ENCODE peak calls at places on chromosome 10, in nine cellular contexts. One of them, this sample, is unnamed.

GRCh38 chr10:45514283-45515270 is 140.6 kb downstream of the ALOX5 start:
- DNase-seq in IMR-90: peak; percentile 43
- DNase-seq in CD8-positive, alpha-beta memory T cell: no peak
- DNase-seq in breast epithelium: no peak
- DNase-seq in ovary: no peak
- DNase-seq in HL-60: no peak
- DNase-seq in A549: no peak
- DNase-seq in fibroblast of lung: peak; percentile 6
- DNase-seq in CD8-positive, alpha-beta T cell: no peak
- DNase-seq in this sample: no peak

GRCh38 chr10:53314856-53315255 is 542.3 kb upstream of the MBL2 start:
- DNase-seq in IMR-90: peak; percentile 94
- DNase-seq in CD8-positive, alpha-beta memory T cell: no peak
- DNase-seq in breast epithelium: no peak
- DNase-seq in ovary: no peak
- DNase-seq in HL-60: no peak
- DNase-seq in A549: no peak
- DNase-seq in fibroblast of lung: peak; percentile 93
- DNase-seq in CD8-positive, alpha-beta T cell: no peak
- DNase-seq in this sample: no peak

GRCh38 chr10:89466599-89467035 is 52.2 kb downstream of the IFIT5 start:
- DNase-seq in IMR-90: peak; percentile 60
- DNase-seq in CD8-positive, alpha-beta memory T cell: no peak
- DNase-seq in breast epithelium: no peak
- DNase-seq in ovary: no peak
- DNase-seq in HL-60: no peak
- DNase-seq in A549: no peak
- DNase-seq in fibroblast of lung: peak; percentile 77
- DNase-seq in CD8-positive, alpha-beta T cell: no peak
- DNase-seq in this sample: no peak

GRCh38 chr10:86286591-86287421 is 79.8 kb downstream of the GRID1 start:
- DNase-seq in IMR-90: no peak
- DNase-seq in CD8-positive, alpha-beta memory T cell: no peak
- DNase-seq in breast epithelium: peak; percentile 7
- DNase-seq in ovary: no peak
- DNase-seq in HL-60: no peak
- DNase-seq in A549: no peak
- DNase-seq in fibroblast of lung: no peak
- DNase-seq in CD8-positive, alpha-beta T cell: peak; percentile 3
- DNase-seq in this sample: no peak

GRCh38 chr10:48506147-48506917 is 98.5 kb downstream of the ARHGAP22 start:
- DNase-seq in IMR-90: peak; percentile 56
- DNase-seq in CD8-positive, alpha-beta memory T cell: no peak
- DNase-seq in breast epithelium: no peak
- DNase-seq in ovary: peak; percentile 16
- DNase-seq in HL-60: no peak
- DNase-seq in A549: peak; percentile 32
- DNase-seq in fibroblast of lung: peak; percentile 54
- DNase-seq in CD8-positive, alpha-beta T cell: no peak
- DNase-seq in this sample: no peak

GRCh38 chr10:58152698-58153263 is 114.9 kb downstream of the IPMK start:
- DNase-seq in IMR-90: peak; percentile 53
- DNase-seq in CD8-positive, alpha-beta memory T cell: no peak
- DNase-seq in breast epithelium: no peak
- DNase-seq in ovary: peak; percentile 10
- DNase-seq in HL-60: no peak
- DNase-seq in A549: no peak
- DNase-seq in fibroblast of lung: peak; percentile 63
- DNase-seq in CD8-positive, alpha-beta T cell: peak; percentile 24
- DNase-seq in this sample: peak; percentile 43

GRCh38 chr10:132652936-132653590 is 115.5 kb downstream of the INPP5A start:
- DNase-seq in IMR-90: no peak
- DNase-seq in CD8-positive, alpha-beta memory T cell: no peak
- DNase-seq in breast epithelium: no peak
- DNase-seq in ovary: peak; percentile 26
- DNase-seq in HL-60: no peak
- DNase-seq in A549: no peak
- DNase-seq in fibroblast of lung: no peak
- DNase-seq in CD8-positive, alpha-beta T cell: no peak
- DNase-seq in this sample: no peak

GRCh38 chr10:88066876-88067275 is 203.5 kb downstream of the PTEN start:
- DNase-seq in IMR-90: no peak
- DNase-seq in CD8-positive, alpha-beta memory T cell: no peak
- DNase-seq in breast epithelium: no peak
- DNase-seq in ovary: no peak
- DNase-seq in HL-60: peak; percentile 74
- DNase-seq in A549: no peak
- DNase-seq in fibroblast of lung: no peak
- DNase-seq in CD8-positive, alpha-beta T cell: no peak
- DNase-seq in this sample: no peak

GRCh38 chr10:106816318-106817085 is 348.0 kb downstream of the SORCS1 start:
- DNase-seq in IMR-90: no peak
- DNase-seq in CD8-positive, alpha-beta memory T cell: no peak
- DNase-seq in breast epithelium: no peak
- DNase-seq in ovary: no peak
- DNase-seq in HL-60: no peak
- DNase-seq in A549: no peak
- DNase-seq in fibroblast of lung: no peak
- DNase-seq in CD8-positive, alpha-beta T cell: no peak
- DNase-seq in this sample: no peak

GRCh38 chr10:10831085-10831484 is 186.6 kb upstream of the CELF2 start:
- DNase-seq in IMR-90: peak; percentile 91
- DNase-seq in CD8-positive, alpha-beta memory T cell: no peak
- DNase-seq in breast epithelium: no peak
- DNase-seq in ovary: no peak
- DNase-seq in HL-60: no peak
- DNase-seq in A549: no peak
- DNase-seq in fibroblast of lung: peak; percentile 87
- DNase-seq in CD8-positive, alpha-beta T cell: no peak
- DNase-seq in this sample: no peak

GRCh38 chr10:26797340-26797739 is 63.4 kb downstream of the ABI1 start:
- DNase-seq in IMR-90: no peak
- DNase-seq in CD8-positive, alpha-beta memory T cell: no peak
- DNase-seq in breast epithelium: no peak
- DNase-seq in ovary: no peak
- DNase-seq in HL-60: no peak
- DNase-seq in A549: no peak
- DNase-seq in fibroblast of lung: no peak
- DNase-seq in CD8-positive, alpha-beta T cell: no peak
- DNase-seq in this sample: no peak
- H3K27ac ChIP-seq in IMR-90: no peak overlapping the region
- H3K27ac ChIP-seq in CD8-positive, alpha-beta memory T cell: no peak overlapping the region
- H3K27ac ChIP-seq in breast epithelium: no peak overlapping the region
- H3K27ac ChIP-seq in ovary: no peak overlapping the region
- H3K27ac ChIP-seq in HL-60: no peak overlapping the region
- H3K27ac ChIP-seq in A549: no peak overlapping the region
- H3K27ac ChIP-seq in fibroblast of lung: no peak overlapping the region
- H3K27ac ChIP-seq in CD8-positive, alpha-beta T cell: no peak overlapping the region
- H3K27ac ChIP-seq in this sample: no peak overlapping the region

DNA sequence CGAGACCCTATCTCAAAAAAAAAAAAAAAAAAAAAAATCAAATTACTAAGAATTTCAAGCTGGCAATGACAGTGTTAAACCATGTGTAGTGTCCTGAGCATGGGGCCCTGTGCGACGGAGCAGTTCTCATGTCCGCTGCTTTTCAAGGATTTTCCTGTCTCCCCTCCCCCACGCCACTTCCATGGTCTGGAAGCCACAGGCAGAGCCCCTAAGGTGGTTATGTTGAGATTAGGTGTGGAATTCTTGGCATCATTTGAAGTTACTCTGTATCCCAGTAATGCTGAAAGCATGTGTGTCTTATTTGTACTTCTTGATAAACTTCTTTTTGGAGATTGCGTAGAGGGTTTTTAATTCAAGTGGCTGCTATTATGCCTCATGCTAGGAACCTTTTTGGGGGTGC is 65.2 kb downstream of the PFKFB3 start:
- DNase-seq in IMR-90: no peak
- DNase-seq in CD8-positive, alpha-beta memory T cell: no peak
- DNase-seq in breast epithelium: no peak
- DNase-seq in ovary: no peak
- DNase-seq in HL-60: no peak
- DNase-seq in A549: no peak
- DNase-seq in fibroblast of lung: no peak
- DNase-seq in CD8-positive, alpha-beta T cell: no peak
- DNase-seq in this sample: no peak
- H3K27ac ChIP-seq in IMR-90: no peak overlapping the region
- H3K27ac ChIP-seq in CD8-positive, alpha-beta memory T cell: no peak overlapping the region
- H3K27ac ChIP-seq in breast epithelium: no peak overlapping the region
- H3K27ac ChIP-seq in ovary: no peak overlapping the region
- H3K27ac ChIP-seq in HL-60: no peak overlapping the region
- H3K27ac ChIP-seq in A549: no peak overlapping the region
- H3K27ac ChIP-seq in fibroblast of lung: no peak overlapping the region
- H3K27ac ChIP-seq in CD8-positive, alpha-beta T cell: no peak overlapping the region
- H3K27ac ChIP-seq in this sample: no peak overlapping the region

GRCh38 chr10:70807566-70807965 is 8.2 kb upstream of the SGPL1 start:
- DNase-seq in IMR-90: no peak
- DNase-seq in CD8-positive, alpha-beta memory T cell: no peak
- DNase-seq in breast epithelium: no peak
- DNase-seq in ovary: no peak
- DNase-seq in HL-60: no peak
- DNase-seq in A549: no peak
- DNase-seq in fibroblast of lung: no peak
- DNase-seq in CD8-positive, alpha-beta T cell: no peak
- DNase-seq in this sample: no peak

GRCh38 chr10:70806841-70807240 is 8.9 kb upstream of the SGPL1 start:
- DNase-seq in IMR-90: no peak
- DNase-seq in CD8-positive, alpha-beta memory T cell: no peak
- DNase-seq in breast epithelium: no peak
- DNase-seq in ovary: no peak
- DNase-seq in HL-60: no peak
- DNase-seq in A549: no peak
- DNase-seq in fibroblast of lung: no peak
- DNase-seq in CD8-positive, alpha-beta T cell: no peak
- DNase-seq in this sample: no peak

GRCh38 chr10:70809726-70810125 is 6.0 kb upstream of the SGPL1 start:
- DNase-seq in IMR-90: no peak
- DNase-seq in CD8-positive, alpha-beta memory T cell: no peak
- DNase-seq in breast epithelium: no peak
- DNase-seq in ovary: no peak
- DNase-seq in HL-60: no peak
- DNase-seq in A549: no peak
- DNase-seq in fibroblast of lung: no peak
- DNase-seq in CD8-positive, alpha-beta T cell: no peak
- DNase-seq in this sample: no peak

GRCh38 chr10:70810967-70811366 is 4.8 kb upstream of the SGPL1 start:
- DNase-seq in IMR-90: no peak
- DNase-seq in CD8-positive, alpha-beta memory T cell: no peak
- DNase-seq in breast epithelium: no peak
- DNase-seq in ovary: no peak
- DNase-seq in HL-60: no peak
- DNase-seq in A549: no peak
- DNase-seq in fibroblast of lung: no peak
- DNase-seq in CD8-positive, alpha-beta T cell: no peak
- DNase-seq in this sample: no peak

DNA sequence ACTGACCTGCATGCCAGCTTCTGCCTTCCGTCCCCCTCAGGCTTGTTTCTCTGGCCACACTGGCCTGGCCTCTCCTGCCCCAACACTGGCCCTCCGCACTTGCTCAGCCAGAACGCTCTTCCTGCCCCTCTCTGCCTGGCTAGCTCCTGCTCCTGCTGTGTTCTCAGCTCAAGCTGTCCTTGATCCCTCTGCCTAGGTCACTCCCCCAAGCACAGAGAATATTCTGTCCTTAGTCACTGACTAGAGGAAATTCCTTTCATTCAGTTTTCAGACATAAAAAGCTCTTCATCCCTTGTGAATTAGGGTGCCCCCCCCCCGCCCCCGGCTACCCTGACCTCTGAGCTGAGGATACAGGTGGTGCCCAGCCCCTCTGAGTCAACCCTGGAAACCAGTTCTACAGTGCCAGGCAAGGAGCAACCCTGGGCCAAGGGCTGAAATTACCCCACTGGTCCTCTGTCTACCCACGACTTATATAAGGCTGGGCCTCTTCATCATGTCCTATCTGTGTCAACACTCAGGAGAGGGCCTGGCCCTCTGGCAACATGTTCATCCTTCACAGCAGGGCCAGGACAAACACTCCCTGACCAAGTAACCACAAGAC is 6.6 kb upstream of the SGPL1 start:
- DNase-seq in IMR-90: no peak
- DNase-seq in CD8-positive, alpha-beta memory T cell: no peak
- DNase-seq in breast epithelium: no peak
- DNase-seq in ovary: no peak
- DNase-seq in HL-60: no peak
- DNase-seq in A549: no peak
- DNase-seq in fibroblast of lung: no peak
- DNase-seq in CD8-positive, alpha-beta T cell: no peak
- DNase-seq in this sample: no peak
- H3K27ac ChIP-seq in IMR-90: no peak overlapping the region
- H3K27ac ChIP-seq in CD8-positive, alpha-beta memory T cell: no peak overlapping the region
- H3K27ac ChIP-seq in breast epithelium: no peak overlapping the region
- H3K27ac ChIP-seq in ovary: no peak overlapping the region
- H3K27ac ChIP-seq in HL-60: no peak overlapping the region
- H3K27ac ChIP-seq in A549: no peak overlapping the region
- H3K27ac ChIP-seq in fibroblast of lung: no peak overlapping the region
- H3K27ac ChIP-seq in CD8-positive, alpha-beta T cell: no peak overlapping the region
- H3K27ac ChIP-seq in this sample: no peak overlapping the region

GRCh38 chr10:3755440-3756359 is 29.3 kb downstream of the KLF6 start:
- DNase-seq in IMR-90: peak; percentile 64
- DNase-seq in CD8-positive, alpha-beta memory T cell: no peak
- DNase-seq in breast epithelium: no peak
- DNase-seq in ovary: no peak
- DNase-seq in HL-60: no peak
- DNase-seq in A549: no peak
- DNase-seq in fibroblast of lung: peak; percentile 43
- DNase-seq in CD8-positive, alpha-beta T cell: no peak
- DNase-seq in this sample: no peak
- H3K27ac ChIP-seq in IMR-90: no peak overlapping the region
- H3K27ac ChIP-seq in CD8-positive, alpha-beta memory T cell: no peak overlapping the region
- H3K27ac ChIP-seq in breast epithelium: no peak overlapping the region
- H3K27ac ChIP-seq in ovary: no peak overlapping the region
- H3K27ac ChIP-seq in HL-60: no peak overlapping the region
- H3K27ac ChIP-seq in A549: peak overlapping the region; percentile 59
- H3K27ac ChIP-seq in fibroblast of lung: no peak overlapping the region
- H3K27ac ChIP-seq in CD8-positive, alpha-beta T cell: no peak overlapping the region
- H3K27ac ChIP-seq in this sample: no peak overlapping the region

GRCh38 chr10:112259688-112260087 is 23.5 kb upstream of the TECTB start:
- DNase-seq in IMR-90: no peak
- DNase-seq in CD8-positive, alpha-beta memory T cell: no peak
- DNase-seq in breast epithelium: no peak
- DNase-seq in ovary: no peak
- DNase-seq in HL-60: no peak
- DNase-seq in A549: no peak
- DNase-seq in fibroblast of lung: no peak
- DNase-seq in CD8-positive, alpha-beta T cell: no peak
- DNase-seq in this sample: no peak

GRCh38 chr10:112258407-112258806 is 24.8 kb upstream of the TECTB start:
- DNase-seq in IMR-90: no peak
- DNase-seq in CD8-positive, alpha-beta memory T cell: no peak
- DNase-seq in breast epithelium: no peak
- DNase-seq in ovary: no peak
- DNase-seq in HL-60: no peak
- DNase-seq in A549: no peak
- DNase-seq in fibroblast of lung: no peak
- DNase-seq in CD8-positive, alpha-beta T cell: no peak
- DNase-seq in this sample: no peak

GRCh38 chr10:112260831-112261230 is 22.4 kb upstream of the TECTB start:
- DNase-seq in IMR-90: no peak
- DNase-seq in CD8-positive, alpha-beta memory T cell: no peak
- DNase-seq in breast epithelium: no peak
- DNase-seq in ovary: no peak
- DNase-seq in HL-60: no peak
- DNase-seq in A549: no peak
- DNase-seq in fibroblast of lung: no peak
- DNase-seq in CD8-positive, alpha-beta T cell: no peak
- DNase-seq in this sample: no peak

GRCh38 chr10:112262556-112262955 is 20.6 kb upstream of the TECTB start:
- DNase-seq in IMR-90: peak; percentile 28
- DNase-seq in CD8-positive, alpha-beta memory T cell: no peak
- DNase-seq in breast epithelium: no peak
- DNase-seq in ovary: no peak
- DNase-seq in HL-60: no peak
- DNase-seq in A549: no peak
- DNase-seq in fibroblast of lung: no peak
- DNase-seq in CD8-positive, alpha-beta T cell: no peak
- DNase-seq in this sample: no peak

GRCh38 chr10:112261281-112261822 is 21.8 kb upstream of the TECTB start:
- DNase-seq in IMR-90: peak; percentile 77
- DNase-seq in CD8-positive, alpha-beta memory T cell: no peak
- DNase-seq in breast epithelium: no peak
- DNase-seq in ovary: no peak
- DNase-seq in HL-60: no peak
- DNase-seq in A549: no peak
- DNase-seq in fibroblast of lung: peak; percentile 64
- DNase-seq in CD8-positive, alpha-beta T cell: no peak
- DNase-seq in this sample: no peak
- H3K27ac ChIP-seq in IMR-90: peak overlapping the region; percentile 67
- H3K27ac ChIP-seq in CD8-positive, alpha-beta memory T cell: no peak overlapping the region
- H3K27ac ChIP-seq in breast epithelium: no peak overlapping the region
- H3K27ac ChIP-seq in ovary: no peak overlapping the region
- H3K27ac ChIP-seq in HL-60: no peak overlapping the region
- H3K27ac ChIP-seq in A549: no peak overlapping the region
- H3K27ac ChIP-seq in fibroblast of lung: peak overlapping the region; percentile 46
- H3K27ac ChIP-seq in CD8-positive, alpha-beta T cell: no peak overlapping the region
- H3K27ac ChIP-seq in this sample: no peak overlapping the region